ENCODE peak calls at places on chromosomes 7 and 10, in four cellular contexts. One of them, this sample, is unnamed.

GRCh38 chr7:152336754-152337368 is 98.9 kb downstream of the KMT2C start:
- DNase-seq in suprapubic skin: no peak
- DNase-seq in PC-3: peak
- DNase-seq in cardiac fibroblast: peak
- DNase-seq in this sample: no peak

GRCh38 chr10:124092270-124093075 is 925 bp downstream of the CHST15 start:
- DNase-seq in suprapubic skin: no peak
- DNase-seq in PC-3: peak
- DNase-seq in cardiac fibroblast: peak
- DNase-seq in this sample: peak

GRCh38 chr10:64785816-64786215 is 1264.6 kb downstream of the REEP3 start:
- DNase-seq in suprapubic skin: no peak
- DNase-seq in PC-3: no peak
- DNase-seq in cardiac fibroblast: no peak
- DNase-seq in this sample: no peak

GRCh38 chr7:90178592-90179279 is 24.5 kb downstream of the STEAP1 start:
- DNase-seq in suprapubic skin: no peak
- DNase-seq in PC-3: peak
- DNase-seq in cardiac fibroblast: peak
- DNase-seq in this sample: no peak

GRCh38 chr10:112794201-112794600 is 155.8 kb upstream of the TCF7L2 start:
- DNase-seq in suprapubic skin: no peak
- DNase-seq in PC-3: no peak
- DNase-seq in cardiac fibroblast: no peak
- DNase-seq in this sample: no peak

GRCh38 chr7:149853157-149853556 is 15.0 kb downstream of the ZNF862 start:
- DNase-seq in suprapubic skin: peak
- DNase-seq in PC-3: no peak
- DNase-seq in cardiac fibroblast: no peak
- DNase-seq in this sample: no peak

GRCh38 chr10:69645751-69646687 is 16.0 kb downstream of the FAM241B start:
- DNase-seq in suprapubic skin: peak
- DNase-seq in PC-3: no peak
- DNase-seq in cardiac fibroblast: no peak
- DNase-seq in this sample: no peak

GRCh38 chr7:66558660-66559465 is 69.8 kb upstream of the KCTD7 start:
- DNase-seq in suprapubic skin: no peak
- DNase-seq in PC-3: peak
- DNase-seq in cardiac fibroblast: no peak
- DNase-seq in this sample: no peak

GRCh38 chr10:12902135-12902572 is 99.4 kb downstream of the CCDC3 start:
- DNase-seq in suprapubic skin: no peak
- DNase-seq in PC-3: peak
- DNase-seq in cardiac fibroblast: peak
- DNase-seq in this sample: no peak

GRCh38 chr7:138902156-138902555 is 79.0 kb downstream of the KIAA1549 start:
- DNase-seq in suprapubic skin: no peak
- DNase-seq in PC-3: no peak
- DNase-seq in cardiac fibroblast: no peak
- DNase-seq in this sample: no peak

GRCh38 chr10:70227548-70228320 is 5.5 kb downstream of the PPA1 start:
- DNase-seq in suprapubic skin: no peak
- DNase-seq in PC-3: peak
- DNase-seq in cardiac fibroblast: no peak
- DNase-seq in this sample: no peak

GRCh38 chr7:34900891-34901493 is 136.3 kb downstream of the DPY19L1 start:
- DNase-seq in suprapubic skin: no peak
- DNase-seq in PC-3: no peak
- DNase-seq in cardiac fibroblast: peak
- DNase-seq in this sample: no peak

GRCh38 chr7:32153006-32153405 is 82.8 kb upstream of the PDE1C start:
- DNase-seq in suprapubic skin: no peak
- DNase-seq in PC-3: no peak
- DNase-seq in cardiac fibroblast: no peak
- DNase-seq in this sample: no peak

GRCh38 chr10:17115683-17116082 is 13.9 kb downstream of the CUBN start:
- DNase-seq in suprapubic skin: no peak
- DNase-seq in PC-3: peak
- DNase-seq in cardiac fibroblast: peak
- DNase-seq in this sample: no peak

GRCh38 chr10:14684363-14684762 is 90.3 kb downstream of the FAM107B start:
- DNase-seq in suprapubic skin: no peak
- DNase-seq in PC-3: no peak
- DNase-seq in cardiac fibroblast: peak
- DNase-seq in this sample: no peak

GRCh38 chr10:28677889-28678686 is 767 bp downstream of the BAMBI start:
- DNase-seq in suprapubic skin: no peak
- DNase-seq in PC-3: peak
- DNase-seq in cardiac fibroblast: no peak
- DNase-seq in this sample: peak

GRCh38 chr7:70700055-70700934 is 431.6 kb upstream of the GALNT17 start:
- DNase-seq in suprapubic skin: no peak
- DNase-seq in PC-3: no peak
- DNase-seq in cardiac fibroblast: no peak
- DNase-seq in this sample: no peak

GRCh38 chr10:70664702-70665195 is 7.6 kb upstream of the ADAMTS14 start:
- DNase-seq in suprapubic skin: peak
- DNase-seq in PC-3: peak
- DNase-seq in cardiac fibroblast: peak
- DNase-seq in this sample: peak

GRCh38 chr10:80599424-80599847 is 61.7 kb downstream of the SH2D4B start:
- DNase-seq in suprapubic skin: no peak
- DNase-seq in PC-3: peak
- DNase-seq in cardiac fibroblast: peak
- DNase-seq in this sample: no peak

GRCh38 chr7:44320141-44320540 is 5.3 kb downstream of the CAMK2B start:
- DNase-seq in suprapubic skin: no peak
- DNase-seq in PC-3: peak
- DNase-seq in cardiac fibroblast: no peak
- DNase-seq in this sample: no peak

GRCh38 chr7:134362587-134363483 is 46.1 kb upstream of the SLC35B4 start:
- DNase-seq in suprapubic skin: no peak
- DNase-seq in PC-3: no peak
- DNase-seq in cardiac fibroblast: peak
- DNase-seq in this sample: no peak

GRCh38 chr7:39811161-39811614 is 138.9 kb upstream of the CDK13 start:
- DNase-seq in suprapubic skin: no peak
- DNase-seq in PC-3: peak
- DNase-seq in cardiac fibroblast: peak
- DNase-seq in this sample: no peak

GRCh38 chr7:17713584-17713983 is 226.7 kb downstream of the SNX13 start:
- DNase-seq in suprapubic skin: no peak
- DNase-seq in PC-3: no peak
- DNase-seq in cardiac fibroblast: no peak
- DNase-seq in this sample: no peak

GRCh38 chr7:130436253-130436652 is 4.6 kb downstream of the CEP41 start:
- DNase-seq in suprapubic skin: no peak
- DNase-seq in PC-3: no peak
- DNase-seq in cardiac fibroblast: no peak
- DNase-seq in this sample: no peak

GRCh38 chr10:69125554-69125953 is 1.6 kb downstream of the VPS26A start:
- DNase-seq in suprapubic skin: no peak
- DNase-seq in PC-3: no peak
- DNase-seq in cardiac fibroblast: no peak
- DNase-seq in this sample: no peak

GRCh38 chr7:98641646-98642489 is 24.8 kb downstream of the NPTX2 start:
- DNase-seq in suprapubic skin: no peak
- DNase-seq in PC-3: no peak
- DNase-seq in cardiac fibroblast: peak
- DNase-seq in this sample: no peak

GRCh38 chr7:22426463-22427121 is 69.6 kb upstream of the RAPGEF5 start:
- DNase-seq in suprapubic skin: no peak
- DNase-seq in PC-3: no peak
- DNase-seq in cardiac fibroblast: no peak
- DNase-seq in this sample: no peak

GRCh38 chr7:153017197-153017596 is 257.6 kb downstream of the ACTR3B start:
- DNase-seq in suprapubic skin: no peak
- DNase-seq in PC-3: no peak
- DNase-seq in cardiac fibroblast: no peak
- DNase-seq in this sample: no peak

GRCh38 chr7:105013818-105014724 is at the start of gene KMT2E:
- DNase-seq in suprapubic skin: peak
- DNase-seq in PC-3: peak
- DNase-seq in cardiac fibroblast: peak
- DNase-seq in this sample: peak
- TF ChIP-seq CTCF in suprapubic skin: peak
- TF ChIP-seq CTCF in PC-3: no peak
- TF ChIP-seq CTCF in cardiac fibroblast: peak
- TF ChIP-seq CTCF in this sample: peak

GRCh38 chr7:103388469-103389140 is 41.2 kb downstream of the PSMC2 start:
- DNase-seq in suprapubic skin: no peak
- DNase-seq in PC-3: no peak
- DNase-seq in cardiac fibroblast: no peak
- DNase-seq in this sample: no peak
- TF ChIP-seq CTCF in suprapubic skin: no peak
- TF ChIP-seq CTCF in PC-3: no peak
- TF ChIP-seq CTCF in cardiac fibroblast: no peak
- TF ChIP-seq CTCF in this sample: no peak

GRCh38 chr7:117386125-117386709 is 41.1 kb downstream of the ASZ1 start:
- DNase-seq in suprapubic skin: no peak
- DNase-seq in PC-3: peak
- DNase-seq in cardiac fibroblast: no peak
- DNase-seq in this sample: no peak
- TF ChIP-seq CTCF in suprapubic skin: no peak
- TF ChIP-seq CTCF in PC-3: no peak
- TF ChIP-seq CTCF in cardiac fibroblast: no peak
- TF ChIP-seq CTCF in this sample: peak

DNA sequence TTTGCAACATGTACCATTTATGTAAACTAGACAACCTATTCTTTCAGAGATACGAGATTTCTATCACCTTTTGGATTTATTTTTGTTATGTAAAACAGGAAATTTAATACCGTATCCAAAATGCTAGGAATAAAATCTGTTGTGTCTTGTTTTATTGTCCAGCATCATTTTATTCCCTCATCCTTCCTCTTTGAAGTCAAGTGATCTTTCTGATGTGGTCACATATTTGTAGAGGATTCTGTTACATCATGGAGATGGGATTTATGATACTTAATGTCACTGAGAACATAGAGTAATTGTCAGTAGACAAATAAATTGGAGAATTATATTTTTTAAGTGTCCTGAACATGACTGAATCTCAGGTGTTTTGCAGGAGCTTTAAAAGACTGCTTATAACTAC is 64.7 kb downstream of the ZNF277 start:
- DNase-seq in suprapubic skin: no peak
- DNase-seq in PC-3: no peak
- DNase-seq in cardiac fibroblast: no peak
- DNase-seq in this sample: no peak
- TF ChIP-seq CTCF in suprapubic skin: no peak
- TF ChIP-seq CTCF in PC-3: no peak
- TF ChIP-seq CTCF in cardiac fibroblast: no peak
- TF ChIP-seq CTCF in this sample: no peak